ENCODE peak calls at places on chromosome 22, in six cellular contexts. K, Q, C, G, U and Y are unnamed samples.

GRCh38 chr22:28341001-28341400 is 338.6 kb downstream of the TTC28 start:
- DNase-seq in K (no peak), Q (peak), C (no peak), G (peak), U (no peak), Y (no peak)

GRCh38 chr22:18954333-18954732 is 18.2 kb upstream of the PRODH start:
- DNase-seq in K (no peak), Q (peak), C (peak), G (peak), U (peak), Y (peak)

GRCh38 chr22:27416553-27417427 is 384.8 kb downstream of the MN1 start:
- DNase-seq in K (no peak), Q (peak), C (no peak), G (peak), U (no peak), Y (peak)

GRCh38 chr22:32531955-32532818 is 57.6 kb downstream of the FBXO7 start:
- DNase-seq in K (no peak), Q (peak), C (no peak), G (peak), U (no peak), Y (no peak)

GRCh38 chr22:35612903-35613302 is 4.2 kb downstream of the MB start:
- DNase-seq in K (no peak), Q (no peak), C (no peak), G (no peak), U (no peak), Y (no peak)

GRCh38 chr22:40200795-40201194 is 23.1 kb downstream of the TNRC6B start:
- DNase-seq in K (no peak), Q (no peak), C (no peak), G (no peak), U (no peak), Y (no peak)

GRCh38 chr22:37295213-37295886 is 13.0 kb downstream of the CYTH4 start:
- DNase-seq in K (no peak), Q (no peak), C (peak), G (no peak), U (no peak), Y (no peak)

GRCh38 chr22:41367680-41368542 is 13.8 kb upstream of the TEF start:
- DNase-seq in K (no peak), Q (peak), C (no peak), G (peak), U (no peak), Y (no peak)

GRCh38 chr22:42320463-42321416 is 50.3 kb upstream of the TCF20 start:
- DNase-seq in K (no peak), Q (no peak), C (no peak), G (no peak), U (no peak), Y (no peak)

GRCh38 chr22:23569291-23569690 is 10.8 kb downstream of the IGLL1 start:
- DNase-seq in K (no peak), Q (no peak), C (no peak), G (no peak), U (no peak), Y (no peak)

GRCh38 chr22:41352058-41352457 is 29.7 kb upstream of the TEF start:
- DNase-seq in K (no peak), Q (peak), C (no peak), G (peak), U (no peak), Y (no peak)